ENCODE peak calls at places on chromosomes 11 and 22, in eight cellular contexts. J is pancreas; X is naive thymus-derived CD4-positive, alpha-beta T cell; T is NCI-H748 treated with DMSO at 0.1 percent for 48 hours; L is M059J; G is GM04503; B is HTR-8/SVneo; W is Karpas-422. N is an unnamed sample.

GRCh38 chr11:47991266-47991830 is 11.0 kb downstream of the PTPRJ start:
- DNase-seq in W (peak), G (no peak), T (no peak), B (no peak), L (peak), X (no peak), J (peak), N (no peak)

GRCh38 chr11:129248618-129249017 is 56.5 kb upstream of the ARHGAP32 start:
- DNase-seq in G (no peak), T (no peak), W (no peak), L (peak), J (no peak), B (no peak), X (no peak), N (no peak)

GRCh38 chr11:100930185-100930778 is 199.3 kb downstream of the PGR start:
- DNase-seq in L (peak), X (no peak), G (no peak), T (peak), B (peak), W (peak), J (no peak), N (no peak)

GRCh38 chr22:42289671-42290269 is 19.3 kb upstream of the TCF20 start:
- DNase-seq in L (no peak), G (no peak), T (no peak), W (no peak), J (no peak), X (no peak), B (no peak), N (no peak)

GRCh38 chr11:120884290-120885020 is 139.4 kb upstream of the TBCEL start:
- DNase-seq in T (no peak), B (no peak), W (no peak), J (no peak), G (no peak), L (no peak), X (no peak), N (no peak)

GRCh38 chr11:93903989-93904388 is 53.6 kb upstream of the VSTM5 start:
- DNase-seq in L (no peak), T (no peak), X (no peak), W (no peak), G (no peak), J (no peak), B (no peak), N (no peak)

GRCh38 chr11:132318421-132319157 is 948.2 kb downstream of the NTM start:
- DNase-seq in B (no peak), X (no peak), J (no peak), L (peak), T (no peak), G (peak), W (no peak), N (no peak)

GRCh38 chr11:130578738-130579368 is 130.4 kb downstream of the ADAMTS15 start:
- DNase-seq in L (no peak), G (no peak), W (no peak), J (peak), X (no peak), B (no peak), T (no peak), N (no peak)

GRCh38 chr22:19760652-19761002 is at the start of gene TBX1:
- DNase-seq in G (no peak), J (no peak), B (no peak), W (no peak), T (no peak), X (no peak), L (no peak), N (no peak)

N was measured in B cell.